ENCODE peak calls at places on chromosomes 16 and 17, in seven cellular contexts. Z is mesendoderm, I is tibial nerve, M is A549, N is mammary epithelial cell, B is uterus, S is HepG2. C is an unnamed sample.

GRCh38 chr17:43200127-43200526 is 11.5 kb upstream of the TMEM106A start:
- DNase-seq in S (no peak), B (no peak), N (no peak), Z (peak; percentile 43), I (no peak), M (no peak), C (no peak)

GRCh38 chr17:78504156-78504925 is 72.9 kb downstream of the DNAH17 start:
- DNase-seq in S (no peak), I (no peak), Z (no peak), N (no peak), M (no peak), B (no peak), C (no peak)

GRCh38 chr17:73803867-73804539 is 159.8 kb upstream of the SDK2 start:
- DNase-seq in S (no peak), I (no peak), Z (peak; percentile 40), B (no peak), M (no peak), N (no peak), C (no peak)

GRCh38 chr16:29815032-29815721 is 775 bp upstream of the PAGR1 start:
- DNase-seq in S (no peak), N (no peak), M (no peak), I (no peak), Z (peak; percentile 59), B (peak; percentile 58), C (no peak)

GRCh38 chr17:7940034-7940433 is 8.0 kb downstream of the CNTROB start:
- DNase-seq in Z (no peak), B (no peak), M (no peak), S (no peak), I (no peak), N (no peak), C (no peak)

GRCh38 chr16:96935-97381 is 18.9 kb downstream of the MPG start:
- DNase-seq in M (peak; percentile 88), N (peak; percentile 73), Z (peak; percentile 93), S (peak; percentile 81), I (peak; percentile 86), B (peak; percentile 89), C (peak; percentile 92)

GRCh38 chr16:89827383-89828198 is 684 bp upstream of the SPIRE2 start:
- DNase-seq in Z (peak; percentile 50), I (no peak), M (peak; percentile 85), S (peak; percentile 79), N (no peak), B (no peak), C (peak; percentile 61)

GRCh38 chr17:17315142-17315821 is 12.1 kb downstream of the NT5M start:
- DNase-seq in N (no peak), S (no peak), B (no peak), M (no peak), Z (peak; percentile 22), I (no peak), C (peak; percentile 25)

GRCh38 chr16:85055503-85056210 is 28.1 kb downstream of the KIAA0513 start:
- DNase-seq in S (peak; percentile 32), M (no peak), I (no peak), B (peak; percentile 37), Z (peak; percentile 38), N (peak; percentile 25), C (peak; percentile 64)

GRCh38 chr17:73956595-73957465 is 246.6 kb upstream of the RPL38 start:
- DNase-seq in I (no peak), B (no peak), M (peak; percentile 78), N (peak; percentile 12), Z (peak; percentile 94), S (peak; percentile 56), C (peak; percentile 59)

GRCh38 chr16:20918486-20919239 is 18.1 kb downstream of the LYRM1 start:
- DNase-seq in N (peak; percentile 47), S (no peak), Z (no peak), I (peak; percentile 39), M (no peak), B (peak; percentile 71), C (no peak)

GRCh38 chr16:88385831-88386815 is 3.4 kb downstream of the ZNF469 start:
- DNase-seq in I (no peak), B (no peak), M (no peak), S (no peak), N (no peak), Z (no peak), C (no peak)

GRCh38 chr16:88387177-88387576 is 4.4 kb downstream of the ZNF469 start:
- DNase-seq in B (no peak), Z (no peak), S (no peak), N (no peak), I (no peak), M (no peak), C (no peak)

GRCh38 chr16:88383401-88384221 is 852 bp downstream of the ZNF469 start:
- DNase-seq in B (peak; percentile 62), Z (no peak), N (no peak), I (no peak), M (peak; percentile 72), S (no peak), C (peak; percentile 43)

GRCh38 chr16:88384222-88385111 is 1.7 kb downstream of the ZNF469 start:
- DNase-seq in I (no peak), N (no peak), S (no peak), Z (no peak), B (no peak), M (peak; percentile 30), C (no peak)

DNA sequence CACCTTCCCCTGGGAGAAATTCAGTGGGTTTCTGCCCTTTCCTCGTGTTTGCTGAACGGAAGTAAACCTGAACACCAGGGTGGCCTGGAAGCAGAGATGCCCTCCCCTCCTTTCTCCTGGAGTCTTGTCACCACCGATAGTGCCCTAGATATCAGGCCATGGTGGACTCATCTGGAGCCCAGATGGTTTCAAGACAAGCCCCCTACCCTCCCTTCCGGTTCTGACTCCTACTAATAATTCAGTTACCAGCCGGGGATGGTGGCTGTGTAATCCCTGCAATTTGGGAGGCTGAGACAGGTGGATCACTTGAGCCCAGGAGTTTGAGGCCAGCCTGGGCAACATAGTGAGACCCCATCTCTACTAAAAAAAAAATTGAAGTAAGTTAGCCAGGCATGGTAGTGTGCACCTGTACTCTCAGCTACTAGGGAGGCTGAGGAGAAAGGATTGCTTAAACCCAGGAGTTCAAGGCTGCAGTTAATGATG is 2.4 kb downstream of the ZNF469 start:
- DNase-seq in B (no peak), N (no peak), M (no peak), S (no peak), Z (no peak), I (no peak), C (no peak)
- H3K4me1 ChIP-seq in B (no peaks in the 10 kb centered on the region), N (peaks cover 7% of the 10 kb centered on the region), M (peaks cover 67% of the 10 kb centered on the region), S (peaks cover 6% of the 10 kb centered on the region), Z (no peaks in the 10 kb centered on the region), I (peaks cover 8% of the 10 kb centered on the region), C (peaks cover 46% of the 10 kb centered on the region)

GRCh38 chr17:2921443-2921842 is 125.2 kb downstream of the RAP1GAP2 start:
- DNase-seq in I (no peak), M (no peak), S (no peak), N (no peak), B (no peak), Z (peak; percentile 51), C (no peak)
- H3K27ac ChIP-seq in I (no peak overlapping the region), M (no peak overlapping the region), S (no peak overlapping the region), N (no peak overlapping the region), B (no peak overlapping the region), Z (peak overlapping the region; percentile 9), C (no peak overlapping the region)

DNA sequence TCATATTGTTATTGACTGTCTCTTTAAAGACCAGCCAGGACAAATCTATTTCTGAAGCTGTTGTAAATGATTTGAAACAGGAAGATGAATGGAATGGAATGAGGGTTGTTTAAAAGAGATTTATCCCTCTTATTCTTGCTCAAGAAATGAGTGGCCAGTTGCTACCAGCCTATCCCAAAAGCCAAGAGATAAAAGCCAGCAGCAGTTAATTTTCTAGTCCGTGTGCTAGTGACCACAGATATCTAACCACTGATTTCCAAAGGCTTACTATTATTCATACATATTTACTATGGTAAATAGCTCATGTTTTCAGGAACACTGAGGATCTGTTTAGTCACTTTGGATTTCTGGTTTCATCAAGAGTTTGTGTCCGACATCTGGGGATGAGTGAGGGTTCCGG is 105.7 kb downstream of the CDH13 start:
- DNase-seq in B (no peak), S (no peak), I (no peak), Z (no peak), M (no peak), N (no peak), C (no peak)
- H3K4me1 ChIP-seq in B (no peaks in the 10 kb centered on the region), S (no peaks in the 10 kb centered on the region), I (no peaks in the 10 kb centered on the region), Z (no peaks in the 10 kb centered on the region), M (no peaks in the 10 kb centered on the region), N (peaks cover 5% of the 10 kb centered on the region), C (no peaks in the 10 kb centered on the region)

GRCh38 chr17:50067996-50068395 is 12.1 kb downstream of the ITGA3 start:
- DNase-seq in N (no peak), S (no peak), Z (no peak), B (no peak), M (no peak), I (no peak), C (no peak)
- H3K27ac ChIP-seq in N (no peak overlapping the region), S (no peak overlapping the region), Z (no peak overlapping the region), B (no peak overlapping the region), M (no peak overlapping the region), I (no peak overlapping the region), C (peak overlapping the region; percentile 17)

C was measured in stomach.